ENCODE peak calls at places on chromosomes 7 and 10, in nine cellular contexts. U, K, Z, I, F, B, E, C and H are unnamed samples.

GRCh38 chr7:38893061-38893460 is 15.9 kb downstream of the VPS41 start:
- DNase-seq in I (no peak), C (no peak), K (no peak), B (no peak), F (no peak), U (no peak), Z (no peak), E (no peak), H (no peak)

GRCh38 chr10:76991571-76991970 is 646.0 kb downstream of the KCNMA1 start:
- DNase-seq in F (no peak), Z (no peak), U (no peak), C (no peak), B (no peak), I (no peak), K (no peak), E (no peak), H (peak; percentile 31)

GRCh38 chr10:76329891-76330575 is 898.6 kb downstream of the LRMDA start:
- DNase-seq in F (no peak), K (no peak), Z (peak; percentile 50), B (no peak), I (no peak), C (no peak), U (no peak), E (no peak), H (peak; percentile 47)

GRCh38 chr7:36794689-36795088 is 70.4 kb upstream of the AOAH start:
- DNase-seq in C (no peak), F (peak; percentile 71), Z (no peak), B (no peak), K (peak; percentile 60), E (peak; percentile 9), I (no peak), U (no peak), H (no peak)

GRCh38 chr10:108230478-108231170 is 1066.1 kb upstream of the SORCS1 start:
- DNase-seq in K (no peak), Z (no peak), E (no peak), F (no peak), I (no peak), U (no peak), B (no peak), C (no peak), H (peak; percentile 22)

GRCh38 chr10:124906551-124907001 is 35.3 kb upstream of the ZRANB1 start:
- DNase-seq in U (no peak), B (no peak), F (no peak), I (no peak), E (no peak), C (no peak), Z (peak; percentile 77), K (no peak), H (peak; percentile 94)

GRCh38 chr7:147296986-147297385 is 1180.4 kb downstream of the CNTNAP2 start:
- DNase-seq in E (no peak), K (no peak), I (no peak), Z (no peak), B (no peak), C (no peak), F (no peak), U (no peak), H (peak; percentile 29)

GRCh38 chr7:104643587-104644217 is 315.3 kb downstream of the LHFPL3 start:
- DNase-seq in C (peak; percentile 21), E (peak; percentile 23), K (peak; percentile 74), I (no peak), Z (peak; percentile 12), B (peak; percentile 31), F (no peak), U (no peak), H (peak; percentile 9)

GRCh38 chr10:125840955-125841354 is 17.6 kb downstream of the BCCIP start:
- DNase-seq in E (no peak), F (no peak), Z (no peak), U (no peak), C (no peak), I (no peak), B (no peak), K (no peak), H (no peak)

GRCh38 chr10:32954545-32955298 is 3.3 kb downstream of the ITGB1 start:
- DNase-seq in U (no peak), K (no peak), Z (no peak), C (no peak), F (no peak), B (no peak), E (no peak), I (no peak), H (no peak)

GRCh38 chr7:71348751-71349415 is 216.9 kb downstream of the GALNT17 start:
- DNase-seq in E (no peak), K (peak; percentile 46), F (no peak), U (no peak), B (no peak), Z (no peak), C (no peak), I (no peak), H (no peak)

GRCh38 chr7:91183408-91183807 is 80.8 kb upstream of the FZD1 start:
- DNase-seq in I (no peak), U (no peak), K (no peak), E (no peak), Z (no peak), C (no peak), F (no peak), B (no peak), H (no peak)

GRCh38 chr7:33258561-33258960 is 129.2 kb downstream of the BBS9 start:
- DNase-seq in K (no peak), Z (peak; percentile 16), F (no peak), E (no peak), I (no peak), B (no peak), U (no peak), C (no peak), H (peak; percentile 85)

GRCh38 chr10:43224321-43224720 is 42.5 kb downstream of the RASGEF1A start:
- DNase-seq in K (no peak), Z (no peak), B (no peak), C (no peak), I (no peak), F (no peak), U (no peak), E (no peak), H (no peak)

GRCh38 chr7:140653319-140654108 is 12.9 kb upstream of the DENND2A start:
- DNase-seq in I (no peak), Z (peak; percentile 86), C (peak; percentile 77), F (peak; percentile 74), B (peak; percentile 87), E (peak; percentile 59), K (peak; percentile 90), U (no peak), H (peak; percentile 86)

GRCh38 chr7:17144313-17144712 is 154.1 kb upstream of the AHR start:
- DNase-seq in U (no peak), I (no peak), B (no peak), Z (peak; percentile 70), C (no peak), E (no peak), F (no peak), K (no peak), H (peak; percentile 46)

GRCh38 chr7:101362334-101363195 is at the start of gene COL26A1:
- DNase-seq in B (peak; percentile 82), F (peak; percentile 62), U (peak; percentile 78), K (peak; percentile 90), C (peak; percentile 44), E (no peak), Z (peak; percentile 30), I (peak; percentile 53), H (no peak)